ENCODE peak calls at places on chromosome 11, in seven cellular contexts. One of them, this sample, is unnamed.

GRCh38 chr11:10309163-10310093 is 4.6 kb downstream of the ADM start:
- DNase-seq in amniotic stem cell: no peak
- DNase-seq in HS-5: peak
- DNase-seq in fibroblast of mammary gland: peak
- DNase-seq in activated T-helper 1 cell treated with anti-CD3 and anti-CD28 coated beads, Interleukin-12 subunit alpha, Interleukin-12 subunit beta, Interleukin-2, Interleukin-4 antibody, amounts not matched to agents 30 ng/mL and 10 ng/mL and 1 ng/mL, durations not matched to agents 14 hours and 24 hours and 36 hours: no peak
- DNase-seq in H7: no peak
- DNase-seq in GM06990: no peak
- DNase-seq in this sample: peak

GRCh38 chr11:62553839-62554361 is 7.3 kb upstream of the AHNAK start:
- DNase-seq in amniotic stem cell: peak
- DNase-seq in HS-5: peak
- DNase-seq in fibroblast of mammary gland: peak
- DNase-seq in activated T-helper 1 cell treated with anti-CD3 and anti-CD28 coated beads, Interleukin-12 subunit alpha, Interleukin-12 subunit beta, Interleukin-2, Interleukin-4 antibody, amounts not matched to agents 30 ng/mL and 10 ng/mL and 1 ng/mL, durations not matched to agents 14 hours and 24 hours and 36 hours: no peak
- DNase-seq in H7: no peak
- DNase-seq in GM06990: no peak
- DNase-seq in this sample: peak

GRCh38 chr11:67240575-67241389 is 25.5 kb upstream of the GRK2 start:
- DNase-seq in amniotic stem cell: peak
- DNase-seq in HS-5: peak
- DNase-seq in fibroblast of mammary gland: peak
- DNase-seq in activated T-helper 1 cell treated with anti-CD3 and anti-CD28 coated beads, Interleukin-12 subunit alpha, Interleukin-12 subunit beta, Interleukin-2, Interleukin-4 antibody, amounts not matched to agents 30 ng/mL and 10 ng/mL and 1 ng/mL, durations not matched to agents 14 hours and 24 hours and 36 hours: peak
- DNase-seq in H7: no peak
- DNase-seq in GM06990: peak
- DNase-seq in this sample: peak

GRCh38 chr11:116164843-116165242 is 607.9 kb downstream of the BUD13 start:
- DNase-seq in amniotic stem cell: no peak
- DNase-seq in HS-5: no peak
- DNase-seq in fibroblast of mammary gland: no peak
- DNase-seq in activated T-helper 1 cell treated with anti-CD3 and anti-CD28 coated beads, Interleukin-12 subunit alpha, Interleukin-12 subunit beta, Interleukin-2, Interleukin-4 antibody, amounts not matched to agents 30 ng/mL and 10 ng/mL and 1 ng/mL, durations not matched to agents 14 hours and 24 hours and 36 hours: no peak
- DNase-seq in H7: no peak
- DNase-seq in GM06990: no peak
- DNase-seq in this sample: peak

GRCh38 chr11:118522571-118523072 is 4.7 kb upstream of the TTC36 start:
- DNase-seq in amniotic stem cell: no peak
- DNase-seq in HS-5: no peak
- DNase-seq in fibroblast of mammary gland: peak
- DNase-seq in activated T-helper 1 cell treated with anti-CD3 and anti-CD28 coated beads, Interleukin-12 subunit alpha, Interleukin-12 subunit beta, Interleukin-2, Interleukin-4 antibody, amounts not matched to agents 30 ng/mL and 10 ng/mL and 1 ng/mL, durations not matched to agents 14 hours and 24 hours and 36 hours: no peak
- DNase-seq in H7: peak
- DNase-seq in GM06990: no peak
- DNase-seq in this sample: peak

GRCh38 chr11:76153609-76153949 is 52.7 kb downstream of the WNT11 start:
- DNase-seq in amniotic stem cell: peak
- DNase-seq in HS-5: no peak
- DNase-seq in fibroblast of mammary gland: no peak
- DNase-seq in activated T-helper 1 cell treated with anti-CD3 and anti-CD28 coated beads, Interleukin-12 subunit alpha, Interleukin-12 subunit beta, Interleukin-2, Interleukin-4 antibody, amounts not matched to agents 30 ng/mL and 10 ng/mL and 1 ng/mL, durations not matched to agents 14 hours and 24 hours and 36 hours: no peak
- DNase-seq in H7: peak
- DNase-seq in GM06990: no peak
- DNase-seq in this sample: peak

GRCh38 chr11:26901162-26901561 is 92.8 kb upstream of the FIBIN start:
- DNase-seq in amniotic stem cell: no peak
- DNase-seq in HS-5: no peak
- DNase-seq in fibroblast of mammary gland: peak
- DNase-seq in activated T-helper 1 cell treated with anti-CD3 and anti-CD28 coated beads, Interleukin-12 subunit alpha, Interleukin-12 subunit beta, Interleukin-2, Interleukin-4 antibody, amounts not matched to agents 30 ng/mL and 10 ng/mL and 1 ng/mL, durations not matched to agents 14 hours and 24 hours and 36 hours: no peak
- DNase-seq in H7: no peak
- DNase-seq in GM06990: no peak
- DNase-seq in this sample: no peak

GRCh38 chr11:14007566-14007965 is 45.0 kb downstream of the SPON1 start:
- DNase-seq in amniotic stem cell: no peak
- DNase-seq in HS-5: no peak
- DNase-seq in fibroblast of mammary gland: no peak
- DNase-seq in activated T-helper 1 cell treated with anti-CD3 and anti-CD28 coated beads, Interleukin-12 subunit alpha, Interleukin-12 subunit beta, Interleukin-2, Interleukin-4 antibody, amounts not matched to agents 30 ng/mL and 10 ng/mL and 1 ng/mL, durations not matched to agents 14 hours and 24 hours and 36 hours: no peak
- DNase-seq in H7: no peak
- DNase-seq in GM06990: no peak
- DNase-seq in this sample: no peak

GRCh38 chr11:114088836-114089235 is 29.3 kb downstream of the ZBTB16 start:
- DNase-seq in amniotic stem cell: no peak
- DNase-seq in HS-5: no peak
- DNase-seq in fibroblast of mammary gland: no peak
- DNase-seq in activated T-helper 1 cell treated with anti-CD3 and anti-CD28 coated beads, Interleukin-12 subunit alpha, Interleukin-12 subunit beta, Interleukin-2, Interleukin-4 antibody, amounts not matched to agents 30 ng/mL and 10 ng/mL and 1 ng/mL, durations not matched to agents 14 hours and 24 hours and 36 hours: no peak
- DNase-seq in H7: no peak
- DNase-seq in GM06990: no peak
- DNase-seq in this sample: no peak

GRCh38 chr11:65432686-65433582 is 10.3 kb downstream of the NEAT1 start:
- DNase-seq in amniotic stem cell: no peak
- DNase-seq in HS-5: peak
- DNase-seq in fibroblast of mammary gland: peak
- DNase-seq in activated T-helper 1 cell treated with anti-CD3 and anti-CD28 coated beads, Interleukin-12 subunit alpha, Interleukin-12 subunit beta, Interleukin-2, Interleukin-4 antibody, amounts not matched to agents 30 ng/mL and 10 ng/mL and 1 ng/mL, durations not matched to agents 14 hours and 24 hours and 36 hours: no peak
- DNase-seq in H7: no peak
- DNase-seq in GM06990: no peak
- DNase-seq in this sample: no peak

GRCh38 chr11:94473177-94473799 is 20.4 kb downstream of the MRE11 start:
- DNase-seq in amniotic stem cell: no peak
- DNase-seq in HS-5: no peak
- DNase-seq in fibroblast of mammary gland: no peak
- DNase-seq in activated T-helper 1 cell treated with anti-CD3 and anti-CD28 coated beads, Interleukin-12 subunit alpha, Interleukin-12 subunit beta, Interleukin-2, Interleukin-4 antibody, amounts not matched to agents 30 ng/mL and 10 ng/mL and 1 ng/mL, durations not matched to agents 14 hours and 24 hours and 36 hours: peak
- DNase-seq in H7: no peak
- DNase-seq in GM06990: peak
- DNase-seq in this sample: no peak

GRCh38 chr11:68371176-68372041 is 59.0 kb downstream of the LRP5 start:
- DNase-seq in amniotic stem cell: no peak
- DNase-seq in HS-5: no peak
- DNase-seq in fibroblast of mammary gland: no peak
- DNase-seq in activated T-helper 1 cell treated with anti-CD3 and anti-CD28 coated beads, Interleukin-12 subunit alpha, Interleukin-12 subunit beta, Interleukin-2, Interleukin-4 antibody, amounts not matched to agents 30 ng/mL and 10 ng/mL and 1 ng/mL, durations not matched to agents 14 hours and 24 hours and 36 hours: no peak
- DNase-seq in H7: no peak
- DNase-seq in GM06990: peak
- DNase-seq in this sample: no peak

GRCh38 chr11:10866893-10867331 is 9.1 kb upstream of the ZBED5 start:
- DNase-seq in amniotic stem cell: peak
- DNase-seq in HS-5: no peak
- DNase-seq in fibroblast of mammary gland: peak
- DNase-seq in activated T-helper 1 cell treated with anti-CD3 and anti-CD28 coated beads, Interleukin-12 subunit alpha, Interleukin-12 subunit beta, Interleukin-2, Interleukin-4 antibody, amounts not matched to agents 30 ng/mL and 10 ng/mL and 1 ng/mL, durations not matched to agents 14 hours and 24 hours and 36 hours: no peak
- DNase-seq in H7: no peak
- DNase-seq in GM06990: no peak
- DNase-seq in this sample: peak

GRCh38 chr11:127223026-127223425 is 222.5 kb upstream of the KIRREL3 start:
- DNase-seq in amniotic stem cell: no peak
- DNase-seq in HS-5: no peak
- DNase-seq in fibroblast of mammary gland: no peak
- DNase-seq in activated T-helper 1 cell treated with anti-CD3 and anti-CD28 coated beads, Interleukin-12 subunit alpha, Interleukin-12 subunit beta, Interleukin-2, Interleukin-4 antibody, amounts not matched to agents 30 ng/mL and 10 ng/mL and 1 ng/mL, durations not matched to agents 14 hours and 24 hours and 36 hours: no peak
- DNase-seq in H7: no peak
- DNase-seq in GM06990: no peak
- DNase-seq in this sample: no peak

GRCh38 chr11:72236083-72236697 is 7.8 kb downstream of the PHOX2A start:
- DNase-seq in amniotic stem cell: no peak
- DNase-seq in HS-5: no peak
- DNase-seq in fibroblast of mammary gland: no peak
- DNase-seq in activated T-helper 1 cell treated with anti-CD3 and anti-CD28 coated beads, Interleukin-12 subunit alpha, Interleukin-12 subunit beta, Interleukin-2, Interleukin-4 antibody, amounts not matched to agents 30 ng/mL and 10 ng/mL and 1 ng/mL, durations not matched to agents 14 hours and 24 hours and 36 hours: no peak
- DNase-seq in H7: no peak
- DNase-seq in GM06990: no peak
- DNase-seq in this sample: no peak

GRCh38 chr11:122754028-122754427 is 84.3 kb upstream of the CRTAM start:
- DNase-seq in amniotic stem cell: no peak
- DNase-seq in HS-5: no peak
- DNase-seq in fibroblast of mammary gland: no peak
- DNase-seq in activated T-helper 1 cell treated with anti-CD3 and anti-CD28 coated beads, Interleukin-12 subunit alpha, Interleukin-12 subunit beta, Interleukin-2, Interleukin-4 antibody, amounts not matched to agents 30 ng/mL and 10 ng/mL and 1 ng/mL, durations not matched to agents 14 hours and 24 hours and 36 hours: no peak
- DNase-seq in H7: no peak
- DNase-seq in GM06990: no peak
- DNase-seq in this sample: no peak

GRCh38 chr11:13335319-13335718 is 57.7 kb downstream of the BMAL1 start:
- DNase-seq in amniotic stem cell: peak
- DNase-seq in HS-5: no peak
- DNase-seq in fibroblast of mammary gland: peak
- DNase-seq in activated T-helper 1 cell treated with anti-CD3 and anti-CD28 coated beads, Interleukin-12 subunit alpha, Interleukin-12 subunit beta, Interleukin-2, Interleukin-4 antibody, amounts not matched to agents 30 ng/mL and 10 ng/mL and 1 ng/mL, durations not matched to agents 14 hours and 24 hours and 36 hours: peak
- DNase-seq in H7: peak
- DNase-seq in GM06990: no peak
- DNase-seq in this sample: peak

GRCh38 chr11:129530154-129530895 is 154.7 kb downstream of the BARX2 start:
- DNase-seq in amniotic stem cell: no peak
- DNase-seq in HS-5: no peak
- DNase-seq in fibroblast of mammary gland: no peak
- DNase-seq in activated T-helper 1 cell treated with anti-CD3 and anti-CD28 coated beads, Interleukin-12 subunit alpha, Interleukin-12 subunit beta, Interleukin-2, Interleukin-4 antibody, amounts not matched to agents 30 ng/mL and 10 ng/mL and 1 ng/mL, durations not matched to agents 14 hours and 24 hours and 36 hours: no peak
- DNase-seq in H7: no peak
- DNase-seq in GM06990: no peak
- DNase-seq in this sample: no peak

GRCh38 chr11:92136792-92137191 is 87.8 kb upstream of the FAT3 start:
- DNase-seq in amniotic stem cell: no peak
- DNase-seq in HS-5: no peak
- DNase-seq in fibroblast of mammary gland: no peak
- DNase-seq in activated T-helper 1 cell treated with anti-CD3 and anti-CD28 coated beads, Interleukin-12 subunit alpha, Interleukin-12 subunit beta, Interleukin-2, Interleukin-4 antibody, amounts not matched to agents 30 ng/mL and 10 ng/mL and 1 ng/mL, durations not matched to agents 14 hours and 24 hours and 36 hours: no peak
- DNase-seq in H7: no peak
- DNase-seq in GM06990: no peak
- DNase-seq in this sample: peak

GRCh38 chr11:76777325-76777724 is 5.8 kb upstream of the TSKU start:
- DNase-seq in amniotic stem cell: no peak
- DNase-seq in HS-5: no peak
- DNase-seq in fibroblast of mammary gland: no peak
- DNase-seq in activated T-helper 1 cell treated with anti-CD3 and anti-CD28 coated beads, Interleukin-12 subunit alpha, Interleukin-12 subunit beta, Interleukin-2, Interleukin-4 antibody, amounts not matched to agents 30 ng/mL and 10 ng/mL and 1 ng/mL, durations not matched to agents 14 hours and 24 hours and 36 hours: no peak
- DNase-seq in H7: no peak
- DNase-seq in GM06990: no peak
- DNase-seq in this sample: no peak

GRCh38 chr11:5831196-5831829 is 10.4 kb downstream of the OR52E6 start:
- DNase-seq in amniotic stem cell: no peak
- DNase-seq in HS-5: no peak
- DNase-seq in fibroblast of mammary gland: no peak
- DNase-seq in activated T-helper 1 cell treated with anti-CD3 and anti-CD28 coated beads, Interleukin-12 subunit alpha, Interleukin-12 subunit beta, Interleukin-2, Interleukin-4 antibody, amounts not matched to agents 30 ng/mL and 10 ng/mL and 1 ng/mL, durations not matched to agents 14 hours and 24 hours and 36 hours: no peak
- DNase-seq in H7: no peak
- DNase-seq in GM06990: no peak
- DNase-seq in this sample: peak

GRCh38 chr11:61725632-61726280 is 26.7 kb upstream of the MYRF start:
- DNase-seq in amniotic stem cell: no peak
- DNase-seq in HS-5: no peak
- DNase-seq in fibroblast of mammary gland: peak
- DNase-seq in activated T-helper 1 cell treated with anti-CD3 and anti-CD28 coated beads, Interleukin-12 subunit alpha, Interleukin-12 subunit beta, Interleukin-2, Interleukin-4 antibody, amounts not matched to agents 30 ng/mL and 10 ng/mL and 1 ng/mL, durations not matched to agents 14 hours and 24 hours and 36 hours: no peak
- DNase-seq in H7: no peak
- DNase-seq in GM06990: no peak
- DNase-seq in this sample: peak

GRCh38 chr11:131656839-131657211 is 286.4 kb downstream of the NTM start:
- DNase-seq in amniotic stem cell: no peak
- DNase-seq in HS-5: no peak
- DNase-seq in fibroblast of mammary gland: no peak
- DNase-seq in activated T-helper 1 cell treated with anti-CD3 and anti-CD28 coated beads, Interleukin-12 subunit alpha, Interleukin-12 subunit beta, Interleukin-2, Interleukin-4 antibody, amounts not matched to agents 30 ng/mL and 10 ng/mL and 1 ng/mL, durations not matched to agents 14 hours and 24 hours and 36 hours: no peak
- DNase-seq in H7: peak
- DNase-seq in GM06990: no peak
- DNase-seq in this sample: no peak

GRCh38 chr11:57513911-57514537 is 1.5 kb downstream of the SLC43A1 start:
- DNase-seq in amniotic stem cell: no peak
- DNase-seq in HS-5: no peak
- DNase-seq in fibroblast of mammary gland: peak
- DNase-seq in activated T-helper 1 cell treated with anti-CD3 and anti-CD28 coated beads, Interleukin-12 subunit alpha, Interleukin-12 subunit beta, Interleukin-2, Interleukin-4 antibody, amounts not matched to agents 30 ng/mL and 10 ng/mL and 1 ng/mL, durations not matched to agents 14 hours and 24 hours and 36 hours: no peak
- DNase-seq in H7: peak
- DNase-seq in GM06990: peak
- DNase-seq in this sample: no peak

GRCh38 chr11:88384004-88384677 is 46.6 kb upstream of the CTSC start:
- DNase-seq in amniotic stem cell: no peak
- DNase-seq in HS-5: no peak
- DNase-seq in fibroblast of mammary gland: peak
- DNase-seq in activated T-helper 1 cell treated with anti-CD3 and anti-CD28 coated beads, Interleukin-12 subunit alpha, Interleukin-12 subunit beta, Interleukin-2, Interleukin-4 antibody, amounts not matched to agents 30 ng/mL and 10 ng/mL and 1 ng/mL, durations not matched to agents 14 hours and 24 hours and 36 hours: no peak
- DNase-seq in H7: no peak
- DNase-seq in GM06990: no peak
- DNase-seq in this sample: peak

GRCh38 chr11:36974771-36975170 is 376.7 kb upstream of the RAG2 start:
- DNase-seq in amniotic stem cell: no peak
- DNase-seq in HS-5: no peak
- DNase-seq in fibroblast of mammary gland: no peak
- DNase-seq in activated T-helper 1 cell treated with anti-CD3 and anti-CD28 coated beads, Interleukin-12 subunit alpha, Interleukin-12 subunit beta, Interleukin-2, Interleukin-4 antibody, amounts not matched to agents 30 ng/mL and 10 ng/mL and 1 ng/mL, durations not matched to agents 14 hours and 24 hours and 36 hours: no peak
- DNase-seq in H7: no peak
- DNase-seq in GM06990: no peak
- DNase-seq in this sample: no peak

GRCh38 chr11:10807629-10808552 is 835 bp downstream of the EIF4G2 start:
- DNase-seq in amniotic stem cell: no peak
- DNase-seq in HS-5: no peak
- DNase-seq in fibroblast of mammary gland: peak
- DNase-seq in activated T-helper 1 cell treated with anti-CD3 and anti-CD28 coated beads, Interleukin-12 subunit alpha, Interleukin-12 subunit beta, Interleukin-2, Interleukin-4 antibody, amounts not matched to agents 30 ng/mL and 10 ng/mL and 1 ng/mL, durations not matched to agents 14 hours and 24 hours and 36 hours: peak
- DNase-seq in H7: peak
- DNase-seq in GM06990: peak
- DNase-seq in this sample: peak

GRCh38 chr11:66080055-66080817 is 10.2 kb downstream of the PACS1 start:
- DNase-seq in amniotic stem cell: peak
- DNase-seq in HS-5: no peak
- DNase-seq in fibroblast of mammary gland: peak
- DNase-seq in activated T-helper 1 cell treated with anti-CD3 and anti-CD28 coated beads, Interleukin-12 subunit alpha, Interleukin-12 subunit beta, Interleukin-2, Interleukin-4 antibody, amounts not matched to agents 30 ng/mL and 10 ng/mL and 1 ng/mL, durations not matched to agents 14 hours and 24 hours and 36 hours: peak
- DNase-seq in H7: no peak
- DNase-seq in GM06990: no peak
- DNase-seq in this sample: peak

GRCh38 chr11:110524227-110524626 is 94.5 kb downstream of the FDX1 start:
- DNase-seq in amniotic stem cell: peak
- DNase-seq in HS-5: peak
- DNase-seq in fibroblast of mammary gland: peak
- DNase-seq in activated T-helper 1 cell treated with anti-CD3 and anti-CD28 coated beads, Interleukin-12 subunit alpha, Interleukin-12 subunit beta, Interleukin-2, Interleukin-4 antibody, amounts not matched to agents 30 ng/mL and 10 ng/mL and 1 ng/mL, durations not matched to agents 14 hours and 24 hours and 36 hours: no peak
- DNase-seq in H7: no peak
- DNase-seq in GM06990: no peak
- DNase-seq in this sample: no peak

GRCh38 chr11:85955531-85955930 is 100.3 kb downstream of the CCDC83 start:
- DNase-seq in amniotic stem cell: no peak
- DNase-seq in HS-5: no peak
- DNase-seq in fibroblast of mammary gland: peak
- DNase-seq in activated T-helper 1 cell treated with anti-CD3 and anti-CD28 coated beads, Interleukin-12 subunit alpha, Interleukin-12 subunit beta, Interleukin-2, Interleukin-4 antibody, amounts not matched to agents 30 ng/mL and 10 ng/mL and 1 ng/mL, durations not matched to agents 14 hours and 24 hours and 36 hours: no peak
- DNase-seq in H7: no peak
- DNase-seq in GM06990: no peak
- DNase-seq in this sample: no peak

GRCh38 chr11:12643029-12643428 is 31.2 kb upstream of the TEAD1 start:
- DNase-seq in amniotic stem cell: no peak
- DNase-seq in HS-5: no peak
- DNase-seq in fibroblast of mammary gland: no peak
- DNase-seq in activated T-helper 1 cell treated with anti-CD3 and anti-CD28 coated beads, Interleukin-12 subunit alpha, Interleukin-12 subunit beta, Interleukin-2, Interleukin-4 antibody, amounts not matched to agents 30 ng/mL and 10 ng/mL and 1 ng/mL, durations not matched to agents 14 hours and 24 hours and 36 hours: no peak
- DNase-seq in H7: no peak
- DNase-seq in GM06990: no peak
- DNase-seq in this sample: no peak

GRCh38 chr11:16795146-16795545 is 56.7 kb downstream of the C11orf58 start:
- DNase-seq in amniotic stem cell: no peak
- DNase-seq in HS-5: no peak
- DNase-seq in fibroblast of mammary gland: no peak
- DNase-seq in activated T-helper 1 cell treated with anti-CD3 and anti-CD28 coated beads, Interleukin-12 subunit alpha, Interleukin-12 subunit beta, Interleukin-2, Interleukin-4 antibody, amounts not matched to agents 30 ng/mL and 10 ng/mL and 1 ng/mL, durations not matched to agents 14 hours and 24 hours and 36 hours: no peak
- DNase-seq in H7: no peak
- DNase-seq in GM06990: no peak
- DNase-seq in this sample: no peak

GRCh38 chr11:117199916-117200812 is 994 bp downstream of the TAGLN start:
- DNase-seq in amniotic stem cell: no peak
- DNase-seq in HS-5: no peak
- DNase-seq in fibroblast of mammary gland: no peak
- DNase-seq in activated T-helper 1 cell treated with anti-CD3 and anti-CD28 coated beads, Interleukin-12 subunit alpha, Interleukin-12 subunit beta, Interleukin-2, Interleukin-4 antibody, amounts not matched to agents 30 ng/mL and 10 ng/mL and 1 ng/mL, durations not matched to agents 14 hours and 24 hours and 36 hours: no peak
- DNase-seq in H7: peak
- DNase-seq in GM06990: no peak
- DNase-seq in this sample: no peak

This sample was measured in Daoy.